ENCODE peak calls at places on chromosomes 5 and 9, in eight cellular contexts. J, U, F, I, T, E, B and W are unnamed samples.

GRCh38 chr9:107276966-107277710 is 5.9 kb upstream of the RAD23B start:
- DNase-seq in I (no peak), E (no peak), F (no peak), T (no peak), B (no peak), J (no peak), U (no peak), W (no peak)

GRCh38 chr5:174204914-174205313 is 159.4 kb downstream of the NSG2 start:
- DNase-seq in B (no peak), E (no peak), I (no peak), F (no peak), J (no peak), T (no peak), U (no peak), W (no peak)

GRCh38 chr9:14546693-14547092 is 146.5 kb downstream of the ZDHHC21 start:
- DNase-seq in T (no peak), E (no peak), J (no peak), B (no peak), U (no peak), F (no peak), I (no peak), W (no peak)

GRCh38 chr9:136793063-136793946 is 2.2 kb downstream of the TMEM141 start:
- DNase-seq in B (no peak), E (peak; percentile 67), F (no peak), U (no peak), T (no peak), I (no peak), J (no peak), W (no peak)

GRCh38 chr9:111928342-111928720 is 31.7 kb downstream of the UGCG start:
- DNase-seq in U (no peak), I (no peak), B (no peak), T (no peak), E (no peak), F (no peak), J (no peak), W (peak; percentile 59)

GRCh38 chr9:125649315-125649714 is 57.7 kb downstream of the MAPKAP1 start:
- DNase-seq in E (peak; percentile 26), I (peak; percentile 87), J (peak; percentile 26), T (no peak), U (no peak), F (peak; percentile 65), B (no peak), W (no peak)

GRCh38 chr9:121732886-121733285 is 81.5 kb downstream of the DAB2IP start:
- DNase-seq in I (no peak), F (no peak), E (no peak), J (no peak), B (no peak), U (no peak), T (no peak), W (no peak)

GRCh38 chr5:141825836-141826560 is 52.2 kb downstream of the PCDH1 start:
- DNase-seq in B (no peak), I (no peak), T (no peak), J (no peak), U (no peak), F (no peak), E (no peak), W (no peak)

GRCh38 chr9:504921-505821 is 290.5 kb downstream of the DOCK8 start:
- DNase-seq in T (no peak), J (no peak), I (no peak), U (peak; percentile 16), F (no peak), B (peak; percentile 22), E (no peak), W (no peak)

GRCh38 chr9:119284118-119284517 is 85.1 kb downstream of the BRINP1 start:
- DNase-seq in T (no peak), B (no peak), E (no peak), J (peak; percentile 35), I (no peak), U (no peak), F (no peak), W (no peak)

GRCh38 chr9:97470076-97470475 is 31.4 kb upstream of the TMOD1 start:
- DNase-seq in T (no peak), B (no peak), U (no peak), F (no peak), J (peak; percentile 27), E (no peak), I (no peak), W (no peak)

GRCh38 chr9:134475051-134475790 is 149.0 kb downstream of the RXRA start:
- DNase-seq in I (no peak), U (peak; percentile 21), F (no peak), T (no peak), E (peak; percentile 74), J (no peak), B (peak; percentile 83), W (no peak)

GRCh38 chr9:18428621-18429020 is 45.3 kb upstream of the ADAMTSL1 start:
- DNase-seq in E (no peak), B (no peak), T (no peak), J (no peak), U (no peak), F (no peak), I (no peak), W (no peak)

GRCh38 chr5:63963080-63963735 is 963 bp upstream of the HTR1A start:
- DNase-seq in U (no peak), T (no peak), F (peak; percentile 10), E (no peak), I (peak; percentile 41), B (no peak), J (peak; percentile 51), W (peak; percentile 29)

GRCh38 chr5:68428232-68428811 is 212.8 kb downstream of the PIK3R1 start:
- DNase-seq in U (no peak), I (no peak), B (no peak), F (no peak), E (no peak), J (no peak), T (no peak), W (no peak)

GRCh38 chr9:15403155-15403554 is 19.5 kb upstream of the SNAPC3 start:
- DNase-seq in U (no peak), E (no peak), B (no peak), J (no peak), F (no peak), I (no peak), T (no peak), W (no peak)

GRCh38 chr5:127001621-127002296 is 28.6 kb downstream of the MARCHF3 start:
- DNase-seq in T (no peak), U (no peak), F (no peak), J (no peak), E (no peak), I (peak; percentile 99), B (no peak), W (no peak)

GRCh38 chr9:124485201-124485600 is 22.0 kb downstream of the NR5A1 start:
- DNase-seq in I (no peak), J (no peak), F (no peak), B (no peak), T (no peak), E (no peak), U (no peak), W (no peak)

GRCh38 chr9:126294331-126295081 is 32.1 kb upstream of the MVB12B start:
- DNase-seq in U (no peak), J (no peak), F (no peak), E (no peak), I (no peak), B (no peak), T (no peak), W (no peak)

GRCh38 chr5:177509361-177509951 is at the start of gene DOK3:
- DNase-seq in F (no peak), E (no peak), U (no peak), I (no peak), T (no peak), J (no peak), B (no peak), W (no peak)

GRCh38 chr5:140169410-140169809 is 5.6 kb upstream of the CYSTM1 start:
- DNase-seq in E (no peak), U (no peak), T (no peak), I (no peak), J (no peak), B (no peak), F (no peak), W (no peak)

GRCh38 chr9:135500525-135501260 is at the start of gene MRPS2:
- DNase-seq in B (peak; percentile 72), F (peak; percentile 47), J (peak; percentile 75), I (peak; percentile 24), E (peak; percentile 80), U (peak; percentile 83), T (peak; percentile 96), W (no peak)